ENCODE peak calls at places on chromosome 9, in six cellular contexts. M is left ventricle myocardium inferior, O is K562, Z is WERI-Rb-1, I is neural progenitor cell, Y is NT2/D1. W is an unnamed sample. For H3K36me3, the result is how much of the 10 kb centered on the place peaks cover.

GRCh38 chr9:125380406-125380805 is 118.8 kb downstream of the GAPVD1 start:
- DNase-seq in M (no peak), O (no peak), Z (no peak), I (no peak), Y (no peak), W (no peak)

GRCh38 chr9:72858089-72858912 is 94.6 kb downstream of the ALDH1A1 start:
- DNase-seq in M (no peak), O (peak), Z (no peak), I (peak), Y (no peak), W (peak)

GRCh38 chr9:18320046-18320445 is 153.9 kb upstream of the ADAMTSL1 start:
- DNase-seq in M (no peak), O (no peak), Z (no peak), I (no peak), Y (no peak), W (no peak)

GRCh38 chr9:107733530-107733907 is 243.9 kb upstream of the KLF4 start:
- DNase-seq in M (peak), O (no peak), Z (no peak), I (no peak), Y (no peak), W (no peak)

GRCh38 chr9:86655147-86655546 is 292.2 kb downstream of the GAS1 start:
- DNase-seq in M (no peak), O (no peak), Z (no peak), I (no peak), Y (no peak), W (no peak)

GRCh38 chr9:37944266-37944650 is 40.3 kb upstream of the SLC25A51 start:
- DNase-seq in M (no peak), O (no peak), Z (no peak), I (no peak), Y (no peak), W (peak)

GRCh38 chr9:104091708-104092107 is 2.4 kb upstream of the SMC2 start:
- DNase-seq in M (no peak), O (no peak), Z (no peak), I (peak), Y (no peak), W (no peak)

GRCh38 chr9:75601280-75601679 is 289.2 kb upstream of the PCSK5 start:
- DNase-seq in M (no peak), O (no peak), Z (peak), I (peak), Y (no peak), W (peak)

GRCh38 chr9:81430727-81431126 is 258.6 kb downstream of the TLE1 start:
- DNase-seq in M (no peak), O (no peak), Z (no peak), I (no peak), Y (no peak), W (peak)

GRCh38 chr9:97188545-97188944 is 118.9 kb upstream of the CCDC180 start:
- DNase-seq in M (no peak), O (no peak), Z (no peak), I (no peak), Y (no peak), W (no peak)
- H3K36me3 ChIP-seq in M (under half), O (under half), Z (under half), I (under half), Y (under half), W (under half)

DNA sequence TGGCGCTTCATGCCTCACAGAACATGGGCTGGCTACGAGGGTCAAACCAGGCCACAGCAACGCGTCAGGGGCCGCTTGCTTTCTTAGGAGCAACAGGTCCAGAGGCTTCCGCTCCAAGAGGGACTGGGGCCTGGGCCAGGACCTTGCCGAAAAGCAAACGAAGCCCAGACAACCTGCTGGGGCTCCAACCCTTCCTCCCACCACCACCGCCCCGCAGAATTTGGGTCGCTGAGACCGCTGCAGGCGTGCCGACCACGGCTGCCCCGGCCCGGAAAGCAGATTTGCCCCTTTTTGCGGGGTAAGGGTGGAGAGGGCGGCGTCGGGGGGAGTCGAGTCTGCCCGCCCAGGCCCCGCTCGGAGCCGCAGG is 9.9 kb upstream of the GRIN1 start:
- DNase-seq in M (no peak), O (peak), Z (peak), I (peak), Y (no peak), W (peak)
- H3K4me3 ChIP-seq in M (peak), O (peak), Z (peak), I (peak), Y (peak), W (peak)

DNA sequence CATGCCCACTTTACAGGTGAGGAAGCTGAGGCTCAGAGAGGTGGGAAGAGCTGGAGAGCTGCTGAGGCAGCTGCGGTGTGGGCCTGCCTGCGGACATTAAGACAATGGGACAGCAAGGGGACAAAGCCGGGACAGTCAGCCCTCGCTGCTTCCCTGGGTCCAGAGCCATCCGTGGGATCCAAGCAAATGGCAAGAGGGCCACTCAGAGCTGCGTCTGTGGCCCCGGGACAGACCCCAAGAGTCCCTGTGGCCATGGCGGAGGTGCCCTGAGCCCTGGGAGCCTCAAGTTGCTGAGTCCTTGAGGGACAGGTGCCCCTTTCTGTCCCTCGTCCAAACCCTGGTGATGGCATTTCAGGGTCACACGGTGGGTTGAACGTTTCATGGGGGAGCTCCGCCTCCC is 191.9 kb downstream of the OLFM1 start:
- DNase-seq in M (no peak), O (no peak), Z (no peak), I (no peak), Y (no peak), W (no peak)
- H3K36me3 ChIP-seq in M (under half), O (under half), Z (under half), I (under half), Y (under half), W (under half)

GRCh38 chr9:114395196-114395595 is 7.4 kb upstream of the AKNA start:
- DNase-seq in M (no peak), O (no peak), Z (no peak), I (no peak), Y (no peak), W (peak)
- H3K4me3 ChIP-seq in M (no peak), O (no peak), Z (no peak), I (no peak), Y (no peak), W (peak)

GRCh38 chr9:9102295-9102694 is 1302.7 kb upstream of the DMAC1 start:
- DNase-seq in M (no peak), O (no peak), Z (no peak), I (no peak), Y (no peak), W (no peak)

DNA sequence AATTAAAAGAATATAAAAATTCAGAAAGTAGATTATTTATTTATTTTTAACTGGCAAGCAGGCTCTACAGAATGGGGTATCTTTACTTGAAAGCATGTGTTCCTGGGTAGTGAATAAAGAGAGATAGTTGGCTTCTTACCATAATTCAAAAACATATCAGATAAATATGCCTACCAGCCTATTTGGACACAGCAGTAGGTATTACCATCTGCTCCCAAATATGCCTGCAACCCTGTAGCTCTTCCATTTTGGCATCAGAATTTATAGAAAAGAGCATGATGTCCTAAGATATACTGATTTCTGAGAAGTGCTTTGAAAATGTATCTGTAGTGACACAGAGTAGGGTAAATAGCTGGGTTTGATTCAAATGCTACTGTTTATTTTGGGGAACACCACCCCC is 1300.5 kb upstream of the DMAC1 start:
- DNase-seq in M (no peak), O (no peak), Z (no peak), I (no peak), Y (no peak), W (no peak)
- H3K36me3 ChIP-seq in M (under half), O (under half), Z (under half), I (under half), Y (under half), W (under half)

GRCh38 chr9:70043285-70043684 is 363 bp upstream of the MAMDC2 start:
- DNase-seq in M (no peak), O (no peak), Z (no peak), I (peak), Y (peak), W (no peak)

GRCh38 chr9:70046274-70047070 is 2.8 kb downstream of the MAMDC2 start:
- DNase-seq in M (peak), O (no peak), Z (no peak), I (no peak), Y (no peak), W (no peak)

GRCh38 chr9:70043689-70044449 is at the start of gene MAMDC2:
- DNase-seq in M (peak), O (no peak), Z (no peak), I (peak), Y (peak), W (peak)

GRCh38 chr9:70045452-70045851 is 1.8 kb downstream of the MAMDC2 start:
- DNase-seq in M (no peak), O (no peak), Z (no peak), I (no peak), Y (no peak), W (no peak)

GRCh38 chr9:70044450-70045307 is 1.0 kb downstream of the MAMDC2 start:
- DNase-seq in M (peak), O (peak), Z (no peak), I (peak), Y (peak), W (peak)
- H3K4me3 ChIP-seq in M (peak), O (no peak), Z (no peak), I (peak), Y (peak), W (peak)